ENCODE peak calls at places on chromosomes 3 and 15, in five cellular contexts. G is NCI-H524, H is trophoblast cell, U is cardiac septum, Z is substantia nigra. A is an unnamed sample.

GRCh38 chr3:123330441-123330991 is 118.4 kb downstream of the ADCY5 start:
- DNase-seq in G (no peak), H (no peak), U (peak), Z (no peak), A (no peak)

GRCh38 chr3:152302521-152303021 is 33.8 kb downstream of the MBNL1 start:
- DNase-seq in G (no peak), H (peak), U (no peak), Z (peak), A (no peak)

GRCh38 chr3:46923559-46924350 is 46.2 kb downstream of the PTH1R start:
- DNase-seq in G (no peak), H (peak), U (peak), Z (no peak), A (peak)

GRCh38 chr3:134374791-134375541 is 719 bp upstream of the AMOTL2 start:
- DNase-seq in G (no peak), H (peak), U (peak), Z (peak), A (peak)

GRCh38 chr3:71355862-71356261 is 227.7 kb downstream of the FOXP1 start:
- DNase-seq in G (no peak), H (no peak), U (no peak), Z (no peak), A (no peak)

GRCh38 chr15:50231761-50232160 is 33.8 kb downstream of the HDC start:
- DNase-seq in G (no peak), H (no peak), U (no peak), Z (no peak), A (no peak)

GRCh38 chr3:88131695-88132094 is 18.1 kb upstream of the C3orf38 start:
- DNase-seq in G (no peak), H (no peak), U (no peak), Z (no peak), A (no peak)

GRCh38 chr15:98126326-98127090 is 166.0 kb downstream of the ARRDC4 start:
- DNase-seq in G (no peak), H (no peak), U (no peak), Z (no peak), A (no peak)

GRCh38 chr3:23663661-23664186 is 142.0 kb upstream of the UBE2E1 start:
- DNase-seq in G (no peak), H (no peak), U (no peak), Z (no peak), A (no peak)

GRCh38 chr3:169999433-169999832 is 32.8 kb downstream of the SEC62 start:
- DNase-seq in G (no peak), H (peak), U (no peak), Z (no peak), A (no peak)

GRCh38 chr3:116140100-116140689 is 305.1 kb downstream of the LSAMP start:
- DNase-seq in G (no peak), H (peak), U (no peak), Z (no peak), A (no peak)

GRCh38 chr3:150497956-150498355 is 48.3 kb downstream of the SERP1 start:
- DNase-seq in G (no peak), H (peak), U (no peak), Z (no peak), A (no peak)

GRCh38 chr15:80978685-80979084 is 10.9 kb downstream of the MESD start:
- DNase-seq in G (no peak), H (peak), U (no peak), Z (no peak), A (no peak)

GRCh38 chr15:67833504-67834248 is 6.2 kb downstream of the RNU6-1 start:
- DNase-seq in G (peak), H (peak), U (peak), Z (no peak), A (peak)

GRCh38 chr3:31960793-31961431 is 20.1 kb downstream of the OSBPL10 start:
- DNase-seq in G (peak), H (no peak), U (no peak), Z (no peak), A (no peak)

GRCh38 chr3:147589016-147589415 is 179.9 kb downstream of the ZIC1 start:
- DNase-seq in G (no peak), H (no peak), U (no peak), Z (no peak), A (no peak)

GRCh38 chr3:66037986-66038369 is 740 bp downstream of the MAGI1 start:
- DNase-seq in G (no peak), H (no peak), U (no peak), Z (peak), A (no peak)

GRCh38 chr3:120196812-120197211 is 88.2 kb downstream of the GPR156 start:
- DNase-seq in G (no peak), H (peak), U (no peak), Z (no peak), A (no peak)

GRCh38 chr3:37768107-37768809 is 93.4 kb upstream of the CTDSPL start:
- DNase-seq in G (peak), H (peak), U (no peak), Z (no peak), A (no peak)

GRCh38 chr3:130839815-130840214 is 54.1 kb upstream of the ATP2C1 start:
- DNase-seq in G (peak), H (no peak), U (no peak), Z (no peak), A (peak)

GRCh38 chr3:42668793-42669217 is 15.3 kb downstream of the ZBTB47 start:
- DNase-seq in G (no peak), H (no peak), U (peak), Z (no peak), A (no peak)

GRCh38 chr15:98760112-98760826 is 111.9 kb downstream of the IGF1R start:
- DNase-seq in G (no peak), H (no peak), U (no peak), Z (peak), A (no peak)

GRCh38 chr15:37134244-37134643 is 33.9 kb upstream of the MEIS2 start:
- DNase-seq in G (no peak), H (no peak), U (no peak), Z (no peak), A (no peak)

GRCh38 chr15:77034620-77035467 is 36.1 kb downstream of the TSPAN3 start:
- DNase-seq in G (no peak), H (no peak), U (peak), Z (no peak), A (peak)

GRCh38 chr3:100006570-100007271 is 107.6 kb downstream of the FILIP1L start:
- DNase-seq in G (no peak), H (peak), U (no peak), Z (no peak), A (no peak)

GRCh38 chr3:40741729-40742128 is 217.0 kb downstream of the ZNF621 start:
- DNase-seq in G (no peak), H (no peak), U (no peak), Z (no peak), A (no peak)

A was measured in H9.